ENCODE peak calls at places on chromosomes 1 and 21, in five cellular contexts. X is stimulated activated CD4-positive, alpha-beta T cell treated with anti-CD3 and anti-CD28 coated beads, Interleukin-15, amount 100 ng/mL, for 1 hour; R is NCI-H510A; U is aorta; O is psoas muscle. M is an unnamed sample.

GRCh38 chr1:55275151-55275748 is 60.1 kb upstream of the USP24 start:
- DNase-seq in O (no peak), X (no peak), R (no peak), U (no peak), M (no peak)

GRCh38 chr1:78491311-78492071 is 717 bp downstream of the PTGFR start:
- DNase-seq in O (peak; percentile 64), R (peak; percentile 20), X (no peak), U (peak; percentile 55), M (no peak)

GRCh38 chr1:165580931-165581871 is 37.4 kb downstream of the LRRC52 start:
- DNase-seq in O (no peak), U (no peak), X (no peak), R (no peak), M (no peak)

GRCh38 chr1:31878018-31878417 is 60.1 kb downstream of the PTP4A2 start:
- DNase-seq in O (no peak), X (no peak), R (no peak), U (no peak), M (peak; percentile 26)

GRCh38 chr21:26850116-26850643 is 5.0 kb upstream of the ADAMTS1 start:
- DNase-seq in O (no peak), X (no peak), R (no peak), U (no peak), M (no peak)

GRCh38 chr1:107145637-107146036 is 4.8 kb downstream of the NTNG1 start:
- DNase-seq in O (no peak), R (no peak), X (no peak), U (no peak), M (no peak)

GRCh38 chr1:157704878-157705277 is 4.3 kb upstream of the FCRL3 start:
- DNase-seq in X (no peak), U (no peak), R (no peak), O (no peak), M (no peak)

GRCh38 chr1:94633051-94633450 is 91.5 kb upstream of the F3 start:
- DNase-seq in R (no peak), O (no peak), X (no peak), U (no peak), M (no peak)

GRCh38 chr1:67316180-67316902 is 8.7 kb downstream of the IL12RB2 start:
- DNase-seq in R (no peak), O (no peak), X (no peak), U (no peak), M (no peak)

GRCh38 chr1:210201671-210202070 is 30.9 kb upstream of the SERTAD4 start:
- DNase-seq in U (no peak), O (no peak), X (no peak), R (no peak), M (no peak)

M was measured in stimulated activated naive B cell treated with anti-CD40 and anti-IgM and Interleukin-4, amounts not matched to agents 10 μg/mL and 1 μg/mL and 100 μg/mL, for 72 hours.